ENCODE peak calls at places on chromosomes 5 and 9, in ten cellular contexts. L is CD8-positive, alpha-beta memory T cell; C is activated effector memory CD4-positive, alpha-beta T cell treated with Interleukin-2 at 50 U/mL for 16 hours; U is kidney epithelial cell; H is fibroblast of mammary gland; D is GM12878; S is NCI-H1930; N is ELR; O is activated CD4-positive, alpha-beta T cell treated with anti-CD3 and anti-CD28 coated beads, Interleukin-2, amount 10 ng/mL, durations not matched to agents 7 days and 5 days; J is NCI-H524. K is an unnamed sample.

GRCh38 chr5:122313941-122314340 is 1.9 kb downstream of the SNCAIP start:
- DNase-seq in L (no peak), C (no peak), U (no peak), H (no peak), D (no peak), S (no peak), N (peak; percentile 6), O (no peak), J (no peak), K (no peak)

GRCh38 chr5:126837907-126838539 is 61.1 kb downstream of the LMNB1 start:
- DNase-seq in L (no peak), C (no peak), U (no peak), H (peak; percentile 43), D (no peak), S (no peak), N (no peak), O (no peak), J (no peak), K (no peak)

GRCh38 chr9:117434568-117434967 is 19.7 kb upstream of the ASTN2 start:
- DNase-seq in L (no peak), C (no peak), U (no peak), H (no peak), D (no peak), S (no peak), N (no peak), O (no peak), J (peak; percentile 71), K (no peak)

GRCh38 chr9:135757356-135757755 is 55.4 kb downstream of the KCNT1 start:
- DNase-seq in L (no peak), C (no peak), U (no peak), H (no peak), D (no peak), S (no peak), N (no peak), O (no peak), J (no peak), K (no peak)

GRCh38 chr9:20929276-20929675 is 102.2 kb downstream of the HACD4 start:
- DNase-seq in L (no peak), C (no peak), U (no peak), H (no peak), D (no peak), S (no peak), N (no peak), O (no peak), J (no peak), K (no peak)

GRCh38 chr9:98332405-98332831 is 77.0 kb upstream of the TBC1D2 start:
- DNase-seq in L (no peak), C (no peak), U (no peak), H (no peak), D (no peak), S (no peak), N (no peak), O (no peak), J (no peak), K (no peak)

GRCh38 chr9:79896390-79896789 is 324.6 kb downstream of the TLE4 start:
- DNase-seq in L (no peak), C (no peak), U (no peak), H (no peak), D (no peak), S (no peak), N (peak; percentile 45), O (no peak), J (peak; percentile 71), K (no peak)

GRCh38 chr5:40479939-40480338 is 199.8 kb upstream of the PTGER4 start:
- DNase-seq in L (no peak), C (no peak), U (no peak), H (no peak), D (no peak), S (no peak), N (no peak), O (no peak), J (no peak), K (no peak)